ENCODE peak calls at places on chromosomes 2 and 18, in four cellular contexts. Z is H1, S is GM12878, L is HepG2. D is an unnamed sample.

GRCh38 chr18:10044054-10044453 is 130.2 kb downstream of the VAPA start:
- DNase-seq in S (no peak), Z (peak), L (no peak), D (no peak)

GRCh38 chr2:109028280-109028679 is 39.3 kb upstream of the EDAR start:
- DNase-seq in Z (no peak), L (no peak), S (no peak), D (no peak)

GRCh38 chr18:79503891-79504475 is 108.3 kb downstream of the NFATC1 start:
- DNase-seq in Z (no peak), S (no peak), L (no peak), D (peak)

GRCh38 chr2:234320098-234320497 is 176.8 kb downstream of the ARL4C start:
- DNase-seq in Z (no peak), S (no peak), L (no peak), D (no peak)

GRCh38 chr2:182210669-182211068 is 216.2 kb downstream of the PDE1A start:
- DNase-seq in Z (no peak), S (no peak), L (no peak), D (no peak)

GRCh38 chr2:215982465-215982875 is 30.9 kb downstream of the MREG start:
- DNase-seq in L (peak), Z (no peak), S (peak), D (no peak)

GRCh38 chr2:114754907-114755563 is 312.6 kb downstream of the DPP10 start:
- DNase-seq in L (no peak), S (no peak), Z (no peak), D (no peak)

GRCh38 chr2:42663106-42663755 is 94.8 kb downstream of the MTA3 start:
- DNase-seq in S (peak), Z (peak), L (peak), D (peak)

GRCh38 chr2:120496759-120497158 is 150.8 kb downstream of the INHBB start:
- DNase-seq in Z (no peak), L (no peak), S (no peak), D (no peak)

GRCh38 chr2:215664847-215665525 is 229.1 kb upstream of the FN1 start:
- DNase-seq in S (peak), L (peak), Z (no peak), D (no peak)

GRCh38 chr2:30127016-30127893 is 19.6 kb upstream of the YPEL5 start:
- DNase-seq in L (no peak), S (no peak), Z (no peak), D (no peak)

GRCh38 chr2:100757621-100758394 is 62.1 kb upstream of the NPAS2 start:
- DNase-seq in Z (no peak), L (peak), S (no peak), D (no peak)

DNA sequence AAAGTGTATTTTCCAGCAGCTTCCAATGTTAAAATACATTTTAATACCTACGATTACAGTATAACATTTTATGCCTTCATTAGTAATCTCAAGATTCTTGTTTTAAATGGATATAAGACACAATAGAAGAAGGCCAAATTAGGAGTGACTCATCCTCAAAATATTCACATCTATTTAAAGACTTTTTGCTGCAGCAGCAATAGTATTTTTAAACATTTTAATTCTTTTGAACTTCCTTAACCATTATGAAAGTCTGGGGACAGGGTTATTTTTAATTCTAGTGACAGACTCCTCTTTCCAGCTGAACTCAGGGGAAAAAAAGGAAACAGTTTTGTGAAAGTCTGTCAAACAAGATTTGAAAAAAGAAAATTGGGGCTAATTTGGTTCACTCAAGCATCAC is 541.7 kb downstream of the NUP35 start:
- DNase-seq in Z (no peak), L (no peak), S (no peak), D (no peak)
- TF ChIP-seq GABPA in Z (no peak), L (no peak), S (no peak), D (no peak)

DNA sequence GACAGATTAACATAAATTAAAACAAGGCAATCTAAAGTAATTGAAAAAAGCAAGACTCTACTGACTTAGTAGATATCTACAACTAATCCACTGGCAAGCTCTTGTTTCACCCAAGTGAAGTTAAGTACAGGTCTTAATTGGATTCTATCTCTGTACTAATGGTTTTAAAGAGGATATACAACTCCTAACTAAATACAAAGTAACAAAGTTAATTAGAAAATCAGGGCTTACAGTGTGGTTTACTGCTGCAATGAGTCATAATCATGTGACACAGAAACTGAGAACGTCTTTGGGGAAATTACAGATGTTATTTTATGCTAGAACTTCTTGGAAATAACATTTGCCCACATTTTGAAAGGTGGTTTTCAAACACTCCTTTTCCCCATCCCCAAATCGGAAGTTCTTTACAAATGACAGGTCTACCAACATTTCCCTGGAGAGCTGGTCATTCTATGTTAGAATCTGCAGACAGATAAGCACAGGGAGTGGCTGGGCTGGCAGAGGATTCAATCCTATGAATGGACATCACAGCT is 245.3 kb downstream of the STK39 start:
- DNase-seq in S (peak), Z (no peak), L (no peak), D (no peak)
- TF ChIP-seq CEBPB in S (no peak), Z (no peak), L (no peak), D (no peak)

GRCh38 chr2:142170847-142171246 is 40.0 kb upstream of the LRP1B start:
- DNase-seq in L (no peak), Z (no peak), S (no peak), D (no peak)

DNA sequence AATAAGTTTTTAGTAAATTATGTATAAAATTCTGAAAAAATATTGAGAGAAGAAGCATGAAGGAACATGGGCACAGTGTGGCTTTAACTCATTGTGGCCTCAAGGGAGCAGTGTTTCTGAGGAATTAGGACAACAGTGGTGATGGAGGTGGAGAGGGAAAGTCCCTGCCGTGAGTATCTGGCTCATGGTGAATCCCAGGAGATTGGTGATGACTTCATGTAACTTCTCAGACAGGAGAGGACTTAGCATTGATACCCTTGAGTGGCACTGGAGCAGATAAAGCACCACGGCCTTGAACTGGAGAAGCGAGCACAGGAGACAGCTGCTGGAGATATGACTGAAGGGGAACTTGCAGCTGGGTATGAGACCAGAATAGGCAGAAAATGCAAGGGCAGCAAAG is 35.0 kb upstream of the LRP1B start:
- DNase-seq in S (peak), L (peak), Z (no peak), D (no peak)
- TF ChIP-seq GABPA in S (no peak), L (no peak), Z (no peak), D (no peak)

GRCh38 chr2:217992061-217992460 is 10.7 kb downstream of the TNS1 start:
- DNase-seq in S (no peak), Z (no peak), L (no peak), D (no peak)

GRCh38 chr2:217993055-217993645 is 9.6 kb downstream of the TNS1 start:
- DNase-seq in L (no peak), S (no peak), Z (no peak), D (no peak)

GRCh38 chr2:217994776-217995274 is 8.0 kb downstream of the TNS1 start:
- DNase-seq in Z (no peak), S (no peak), L (no peak), D (no peak)

GRCh38 chr2:217995741-217996141 is 7.1 kb downstream of the TNS1 start:
- DNase-seq in S (no peak), Z (no peak), L (no peak), D (no peak)

DNA sequence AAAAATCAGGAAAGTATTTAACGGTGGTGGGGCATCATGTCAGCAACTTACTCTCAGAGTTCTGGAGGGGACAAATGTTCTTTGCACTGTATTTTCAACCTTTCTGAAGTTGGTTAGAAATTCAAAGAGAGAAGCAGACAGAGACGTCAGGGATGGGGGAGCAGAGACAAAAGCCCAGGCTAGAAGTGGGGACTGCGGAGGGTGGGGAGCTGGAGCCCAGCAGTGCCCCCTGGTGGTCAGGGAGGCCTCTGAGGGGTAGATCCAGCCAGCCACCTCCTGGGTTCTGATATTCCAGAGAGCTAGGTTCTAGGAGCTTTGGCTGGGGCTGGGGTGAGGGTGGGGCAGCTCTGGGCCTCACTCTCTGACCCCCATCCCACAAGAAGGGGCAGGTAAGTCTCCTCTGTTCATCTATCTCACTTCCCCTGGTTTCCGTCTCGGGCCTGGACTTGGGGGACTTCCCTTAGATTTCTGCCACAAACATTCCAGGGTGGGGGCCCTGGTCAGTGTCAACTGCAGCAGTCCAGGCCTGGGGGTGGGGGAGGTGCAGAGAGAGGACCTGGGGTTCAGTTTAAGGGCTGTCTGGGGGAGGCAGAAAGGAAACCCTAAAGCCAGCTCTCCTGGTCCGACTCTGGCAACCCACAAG is 8.9 kb downstream of the TNS1 start:
- DNase-seq in S (no peak), L (peak), Z (peak), D (peak)
- TF ChIP-seq CEBPB in S (no peak), L (no peak), Z (no peak), D (no peak)

DNA sequence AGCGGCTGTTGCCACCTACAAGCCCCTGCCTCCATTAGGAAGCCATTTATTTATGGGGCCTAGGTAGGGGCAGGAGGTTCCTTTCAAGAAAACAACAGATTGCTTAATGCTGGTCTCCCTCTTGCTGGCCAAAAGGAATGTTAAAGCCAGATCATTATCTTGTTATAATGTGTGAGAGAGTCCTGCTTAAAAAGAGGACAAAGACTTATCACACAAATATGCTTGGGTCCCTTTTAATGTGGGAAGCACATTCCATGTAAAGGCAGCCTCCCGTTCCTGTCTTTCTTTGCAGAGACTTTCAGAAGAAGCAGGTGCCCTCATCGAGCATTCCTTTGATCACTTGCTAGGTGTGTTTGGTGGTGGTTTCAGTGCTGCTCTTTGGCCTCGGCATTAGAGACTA is 76.4 kb downstream of the AGAP1 start:
- DNase-seq in L (peak), S (no peak), Z (no peak), D (no peak)
- TF ChIP-seq GABPA in L (no peak), S (no peak), Z (no peak), D (no peak)

GRCh38 chr2:198880421-198880820 is 577.3 kb downstream of the SATB2 start:
- DNase-seq in L (no peak), S (no peak), Z (no peak), D (no peak)
- TF ChIP-seq CEBPB in L (no peak), S (no peak), Z (no peak), D (no peak)

GRCh38 chr18:39360072-39360471 is 1794.5 kb upstream of the CELF4 start:
- DNase-seq in S (no peak), L (no peak), Z (no peak), D (no peak)

DNA sequence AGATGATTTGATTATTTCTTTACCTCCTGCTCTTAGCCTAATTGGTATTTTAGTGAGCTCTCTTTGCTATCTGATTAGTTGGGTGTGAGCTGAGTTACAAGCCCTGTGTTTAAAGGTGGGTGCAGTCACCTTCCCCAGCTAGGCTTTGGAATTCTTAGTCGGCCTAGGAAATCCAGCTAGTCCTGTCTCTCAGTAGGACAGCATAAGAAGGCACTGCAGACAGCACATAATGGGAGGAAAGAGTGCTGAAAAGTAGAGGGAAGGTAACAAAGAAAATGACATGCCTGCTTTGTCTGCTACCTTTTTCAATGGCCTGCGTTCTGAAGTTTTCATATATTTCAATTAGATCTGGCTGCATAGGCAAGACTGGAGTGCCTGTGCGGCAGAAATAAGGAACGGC is 1794.0 kb upstream of the CELF4 start:
- DNase-seq in L (no peak), Z (no peak), S (no peak), D (no peak)
- TF ChIP-seq GABPA in L (no peak), Z (no peak), S (no peak), D (no peak)

DNA sequence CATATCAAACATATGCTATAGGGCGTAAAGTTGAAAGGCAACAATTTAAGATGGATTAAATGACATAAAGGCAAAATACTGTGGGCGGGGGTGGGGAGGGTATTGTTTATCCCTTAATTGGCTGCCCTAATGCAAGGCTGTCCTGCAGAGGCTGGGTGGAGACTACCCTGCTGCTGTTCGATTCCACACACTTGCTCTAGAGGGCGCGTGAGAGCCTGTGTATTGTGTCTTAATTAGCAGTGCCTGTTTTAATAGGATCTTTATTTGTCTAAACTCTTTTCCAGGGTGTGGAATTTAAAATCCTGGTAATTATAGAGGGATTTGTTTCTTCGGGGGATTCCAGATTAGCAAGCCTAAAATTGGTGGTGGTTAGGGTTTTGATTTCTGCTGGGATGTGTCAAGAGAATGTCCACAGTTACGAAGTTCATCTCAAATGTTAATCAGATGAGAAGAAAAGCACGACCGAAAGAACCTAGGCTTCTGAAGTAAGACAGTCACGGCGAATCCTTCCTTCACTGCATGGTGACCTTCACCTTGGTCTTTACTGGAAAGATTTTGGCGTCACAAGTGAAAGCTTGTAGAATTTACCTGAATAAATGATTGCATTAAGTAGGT is 103.5 kb upstream of the MAP3K20 start:
- DNase-seq in Z (no peak), L (peak), S (no peak), D (peak)
- TF ChIP-seq CEBPB in Z (no peak), L (no peak), S (no peak), D (no peak)

GRCh38 chr2:8752385-8752784 is 70.5 kb downstream of the ID2 start:
- DNase-seq in S (no peak), L (no peak), Z (no peak), D (no peak)

GRCh38 chr2:8750221-8750620 is 68.4 kb downstream of the ID2 start:
- DNase-seq in S (no peak), L (no peak), Z (no peak), D (no peak)

GRCh38 chr2:8753609-8754008 is 71.8 kb downstream of the ID2 start:
- DNase-seq in Z (no peak), S (peak), L (no peak), D (no peak)

GRCh38 chr2:8756230-8756629 is 74.4 kb downstream of the ID2 start:
- DNase-seq in Z (no peak), L (no peak), S (no peak), D (no peak)

DNA sequence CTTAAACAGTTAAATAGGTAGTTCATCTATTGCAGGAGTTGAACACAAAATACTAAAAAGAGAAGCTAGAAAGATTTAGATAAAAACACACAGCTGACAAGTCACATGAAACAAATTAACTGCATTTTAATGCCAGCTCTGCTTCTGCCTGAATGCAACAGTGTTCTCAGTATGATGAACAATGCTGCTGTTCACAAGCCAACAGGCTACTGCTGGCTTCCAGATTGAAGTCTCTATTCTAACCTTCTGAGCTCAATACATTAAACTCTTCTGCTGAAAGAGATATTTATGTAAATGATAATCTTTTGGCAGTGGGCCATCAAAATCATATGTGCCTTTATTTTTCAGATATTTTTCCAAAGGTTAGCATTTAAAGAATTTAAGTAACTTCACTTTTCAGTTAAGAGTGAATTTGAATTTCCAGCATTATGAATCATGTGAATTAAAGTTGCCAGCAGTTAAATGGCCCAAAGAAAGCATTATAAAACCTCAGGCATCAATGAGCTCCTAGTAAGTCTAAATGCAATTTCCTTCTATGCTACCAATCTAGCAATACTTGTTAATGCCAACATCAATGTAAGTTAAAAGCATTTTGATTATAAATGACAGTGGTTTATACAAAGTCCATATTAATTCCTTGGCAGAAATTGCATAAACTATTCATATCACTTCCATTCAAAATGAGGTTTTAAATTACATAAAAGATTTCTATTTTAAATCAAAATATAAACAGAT is 72.4 kb downstream of the ID2 start:
- DNase-seq in Z (no peak), S (no peak), L (no peak), D (no peak)
- TF ChIP-seq GABPA in Z (no peak), S (no peak), L (no peak), D (no peak)

D was measured in K562.